ENCODE peak calls at places on chromosomes 11 and 22, in seven cellular contexts. V, L, O, Y, A, R and H are unnamed samples.

GRCh38 chr22:29885610-29886009 is 2.6 kb downstream of the MTMR3 start:
- DNase-seq in A (no peak), Y (no peak), O (no peak), V (no peak), L (no peak), R (no peak), H (no peak)

GRCh38 chr22:27597703-27598444 is 203.7 kb downstream of the MN1 start:
- DNase-seq in L (no peak), Y (no peak), R (no peak), V (no peak), A (peak), O (no peak), H (no peak)

GRCh38 chr11:14376920-14377319 is 17.9 kb upstream of the RRAS2 start:
- DNase-seq in O (no peak), L (no peak), V (no peak), A (no peak), Y (no peak), R (no peak), H (no peak)

GRCh38 chr22:20002661-20003060 is 14.0 kb downstream of the ARVCF start:
- DNase-seq in V (no peak), R (no peak), L (no peak), A (no peak), Y (no peak), O (no peak), H (no peak)

GRCh38 chr11:128457874-128458273 is 129.5 kb downstream of the ETS1 start:
- DNase-seq in Y (no peak), V (no peak), R (no peak), L (no peak), O (no peak), A (no peak), H (no peak)

GRCh38 chr11:121328967-121329653 is 36.5 kb downstream of the SC5D start:
- DNase-seq in V (no peak), L (no peak), A (no peak), Y (no peak), R (no peak), O (no peak), H (no peak)

GRCh38 chr22:32880906-32881596 is 79.5 kb downstream of the TIMP3 start:
- DNase-seq in A (peak), O (peak), V (no peak), Y (peak), R (peak), L (peak), H (peak)

GRCh38 chr22:36235585-36235984 is 3.7 kb downstream of the APOL2 start:
- DNase-seq in R (no peak), Y (no peak), V (no peak), O (no peak), L (no peak), A (no peak), H (no peak)

GRCh38 chr11:86671386-86672006 is 920 bp downstream of the ME3 start:
- DNase-seq in O (peak), V (no peak), A (peak), R (peak), Y (peak), L (no peak), H (peak)

GRCh38 chr11:115712296-115712695 is 208.1 kb upstream of the CADM1 start:
- DNase-seq in O (no peak), Y (no peak), V (no peak), R (no peak), A (no peak), L (no peak), H (no peak)

GRCh38 chr11:122178795-122179194 is 62.8 kb upstream of the BLID start:
- DNase-seq in R (no peak), V (no peak), L (no peak), O (no peak), A (no peak), Y (no peak), H (no peak)

GRCh38 chr11:97607301-97608000 is 1217.6 kb downstream of the JRKL start:
- DNase-seq in O (no peak), A (no peak), R (no peak), L (no peak), V (no peak), Y (no peak), H (no peak)

GRCh38 chr11:69280994-69281393 is 13.0 kb upstream of the MYEOV start:
- DNase-seq in A (peak), Y (no peak), V (no peak), R (peak), L (peak), O (peak), H (peak)

GRCh38 chr22:28923826-28924732 is 40.7 kb downstream of the ZNRF3 start:
- DNase-seq in Y (peak), O (peak), V (no peak), L (no peak), R (peak), A (peak), H (no peak)

GRCh38 chr11:77042111-77042726 is 8.0 kb downstream of the B3GNT6 start:
- DNase-seq in A (no peak), V (no peak), Y (no peak), R (no peak), L (no peak), O (no peak), H (no peak)

GRCh38 chr11:118631109-118631508 is 23.7 kb downstream of the PHLDB1 start:
- DNase-seq in V (no peak), R (no peak), L (no peak), O (no peak), A (no peak), Y (no peak), H (no peak)

GRCh38 chr11:1233351-1234053 is 10.6 kb downstream of the MUC5B start:
- DNase-seq in R (no peak), V (no peak), Y (peak), A (no peak), L (no peak), O (no peak), H (no peak)

GRCh38 chr11:117045196-117045595 is 53.0 kb downstream of the SIK3 start:
- DNase-seq in O (no peak), Y (no peak), L (peak), R (no peak), V (no peak), A (no peak), H (no peak)

GRCh38 chr11:72223615-72224586 is 666 bp upstream of the INPPL1 start:
- DNase-seq in V (no peak), Y (peak), O (peak), A (no peak), R (peak), L (peak), H (peak)

GRCh38 chr11:23370580-23371275 is 510.5 kb upstream of the CCDC179 start:
- DNase-seq in L (peak), Y (no peak), A (no peak), V (no peak), R (no peak), O (no peak), H (no peak)

GRCh38 chr11:10317281-10317755 is 12.4 kb downstream of the ADM start:
- DNase-seq in R (no peak), A (no peak), O (no peak), Y (no peak), V (no peak), L (no peak), H (no peak)
- H3K27ac ChIP-seq in R (peak), A (no peak), O (peak), Y (no peak), V (no peak), L (no peak), H (no peak)

GRCh38 chr11:27216268-27217149 is 146.5 kb downstream of the CCDC34 start:
- DNase-seq in R (peak), V (no peak), A (peak), O (no peak), Y (peak), L (peak), H (peak)
- H3K27ac ChIP-seq in R (peak), V (no peak), A (peak), O (peak), Y (no peak), L (no peak), H (peak)

GRCh38 chr22:49740242-49740641 is 87.4 kb downstream of the BRD1 start:
- DNase-seq in A (no peak), L (no peak), R (no peak), Y (no peak), O (peak), V (no peak), H (no peak)
- H3K27ac ChIP-seq in A (no peak), L (no peak), R (no peak), Y (no peak), O (no peak), V (no peak), H (no peak)

GRCh38 chr22:46501701-46502100 is 35.7 kb downstream of the CELSR1 start:
- DNase-seq in O (no peak), L (peak), V (no peak), A (no peak), Y (no peak), R (no peak), H (no peak)
- H3K27ac ChIP-seq in O (no peak), L (peak), V (no peak), A (no peak), Y (no peak), R (no peak), H (no peak)